ENCODE peak calls at places on chromosomes 6 and 20, in six cellular contexts. One of them, this sample, is unnamed.

GRCh38 chr6:6006428-6007310 is at the start of gene NRN1:
- DNase-seq in BJ: no peak
- DNase-seq in AG09309: no peak
- DNase-seq in psoas muscle: no peak
- DNase-seq in cardiac muscle cell: no peak
- DNase-seq in upper lobe of left lung: no peak
- DNase-seq in this sample: no peak

GRCh38 chr20:62601172-62601571 is 41.1 kb upstream of the SLCO4A1 start:
- DNase-seq in BJ: no peak
- DNase-seq in AG09309: no peak
- DNase-seq in psoas muscle: no peak
- DNase-seq in cardiac muscle cell: no peak
- DNase-seq in upper lobe of left lung: no peak
- DNase-seq in this sample: no peak

GRCh38 chr6:136326038-136326561 is 36.5 kb upstream of the BCLAF1 start:
- DNase-seq in BJ: no peak
- DNase-seq in AG09309: no peak
- DNase-seq in psoas muscle: no peak
- DNase-seq in cardiac muscle cell: peak
- DNase-seq in upper lobe of left lung: no peak
- DNase-seq in this sample: no peak

GRCh38 chr20:45861157-45862075 is 4.0 kb downstream of the ZSWIM3 start:
- DNase-seq in BJ: no peak
- DNase-seq in AG09309: no peak
- DNase-seq in psoas muscle: no peak
- DNase-seq in cardiac muscle cell: no peak
- DNase-seq in upper lobe of left lung: no peak
- DNase-seq in this sample: no peak

GRCh38 chr6:69349776-69350175 is 447.0 kb downstream of the LMBRD1 start:
- DNase-seq in BJ: no peak
- DNase-seq in AG09309: no peak
- DNase-seq in psoas muscle: peak
- DNase-seq in cardiac muscle cell: no peak
- DNase-seq in upper lobe of left lung: no peak
- DNase-seq in this sample: no peak

GRCh38 chr6:26087284-26088115 is at the start of gene HFE:
- DNase-seq in BJ: no peak
- DNase-seq in AG09309: no peak
- DNase-seq in psoas muscle: peak
- DNase-seq in cardiac muscle cell: peak
- DNase-seq in upper lobe of left lung: peak
- DNase-seq in this sample: peak

GRCh38 chr6:124742971-124743370 is 219.3 kb upstream of the RNF217 start:
- DNase-seq in BJ: no peak
- DNase-seq in AG09309: no peak
- DNase-seq in psoas muscle: no peak
- DNase-seq in cardiac muscle cell: no peak
- DNase-seq in upper lobe of left lung: no peak
- DNase-seq in this sample: no peak

GRCh38 chr6:36075656-36076055 is 48.0 kb downstream of the MAPK14 start:
- DNase-seq in BJ: no peak
- DNase-seq in AG09309: no peak
- DNase-seq in psoas muscle: no peak
- DNase-seq in cardiac muscle cell: no peak
- DNase-seq in upper lobe of left lung: no peak
- DNase-seq in this sample: no peak

DNA sequence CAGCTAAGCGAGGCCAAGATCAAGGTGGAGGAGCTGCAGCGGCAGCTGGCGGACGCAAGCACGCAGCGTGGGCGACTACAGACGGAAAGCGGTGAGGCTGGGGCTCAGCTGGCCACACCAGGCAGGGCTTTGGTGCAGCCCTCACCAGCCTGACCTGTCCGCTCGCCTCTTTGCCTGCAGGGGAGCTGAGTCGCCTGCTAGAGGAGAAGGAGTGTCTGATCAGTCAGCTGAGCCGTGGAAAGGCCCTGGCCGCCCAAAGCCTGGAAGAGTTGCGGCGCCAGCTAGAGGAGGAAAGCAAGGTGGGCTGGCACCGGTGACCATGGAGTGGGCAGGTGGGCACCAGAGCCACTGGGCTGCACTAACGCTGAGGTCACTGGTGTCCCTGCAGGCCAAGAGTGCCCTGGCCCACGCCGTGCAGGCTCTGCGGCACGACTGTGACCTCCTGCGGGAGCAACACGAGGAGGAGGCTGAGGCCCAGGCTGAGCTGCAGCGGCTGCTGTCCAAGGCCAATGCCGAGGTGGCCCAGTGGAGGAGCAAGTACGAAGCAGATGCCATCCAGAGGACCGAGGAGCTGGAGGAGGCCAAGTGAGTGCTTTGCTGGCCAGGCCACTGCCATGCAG is 42.8 kb downstream of the MYH7B start:
- DNase-seq in BJ: no peak
- DNase-seq in AG09309: no peak
- DNase-seq in psoas muscle: no peak
- DNase-seq in cardiac muscle cell: no peak
- DNase-seq in upper lobe of left lung: no peak
- DNase-seq in this sample: no peak
- TF ChIP-seq CTCF in BJ: no peak
- TF ChIP-seq CTCF in AG09309: no peak
- TF ChIP-seq CTCF in psoas muscle: no peak
- TF ChIP-seq CTCF in cardiac muscle cell: no peak
- TF ChIP-seq CTCF in upper lobe of left lung: no peak
- TF ChIP-seq CTCF in this sample: no peak

GRCh38 chr6:3072798-3073197 is 4.5 kb downstream of the RIPK1 start:
- DNase-seq in BJ: no peak
- DNase-seq in AG09309: no peak
- DNase-seq in psoas muscle: no peak
- DNase-seq in cardiac muscle cell: no peak
- DNase-seq in upper lobe of left lung: no peak
- DNase-seq in this sample: no peak

GRCh38 chr6:3071568-3071967 is 3.3 kb downstream of the RIPK1 start:
- DNase-seq in BJ: no peak
- DNase-seq in AG09309: no peak
- DNase-seq in psoas muscle: no peak
- DNase-seq in cardiac muscle cell: no peak
- DNase-seq in upper lobe of left lung: no peak
- DNase-seq in this sample: no peak

GRCh38 chr6:3063733-3064700 is 4.3 kb upstream of the RIPK1 start:
- DNase-seq in BJ: peak
- DNase-seq in AG09309: no peak
- DNase-seq in psoas muscle: peak
- DNase-seq in cardiac muscle cell: peak
- DNase-seq in upper lobe of left lung: peak
- DNase-seq in this sample: peak

GRCh38 chr6:3073382-3073781 is 5.1 kb downstream of the RIPK1 start:
- DNase-seq in BJ: no peak
- DNase-seq in AG09309: no peak
- DNase-seq in psoas muscle: no peak
- DNase-seq in cardiac muscle cell: no peak
- DNase-seq in upper lobe of left lung: no peak
- DNase-seq in this sample: no peak

DNA sequence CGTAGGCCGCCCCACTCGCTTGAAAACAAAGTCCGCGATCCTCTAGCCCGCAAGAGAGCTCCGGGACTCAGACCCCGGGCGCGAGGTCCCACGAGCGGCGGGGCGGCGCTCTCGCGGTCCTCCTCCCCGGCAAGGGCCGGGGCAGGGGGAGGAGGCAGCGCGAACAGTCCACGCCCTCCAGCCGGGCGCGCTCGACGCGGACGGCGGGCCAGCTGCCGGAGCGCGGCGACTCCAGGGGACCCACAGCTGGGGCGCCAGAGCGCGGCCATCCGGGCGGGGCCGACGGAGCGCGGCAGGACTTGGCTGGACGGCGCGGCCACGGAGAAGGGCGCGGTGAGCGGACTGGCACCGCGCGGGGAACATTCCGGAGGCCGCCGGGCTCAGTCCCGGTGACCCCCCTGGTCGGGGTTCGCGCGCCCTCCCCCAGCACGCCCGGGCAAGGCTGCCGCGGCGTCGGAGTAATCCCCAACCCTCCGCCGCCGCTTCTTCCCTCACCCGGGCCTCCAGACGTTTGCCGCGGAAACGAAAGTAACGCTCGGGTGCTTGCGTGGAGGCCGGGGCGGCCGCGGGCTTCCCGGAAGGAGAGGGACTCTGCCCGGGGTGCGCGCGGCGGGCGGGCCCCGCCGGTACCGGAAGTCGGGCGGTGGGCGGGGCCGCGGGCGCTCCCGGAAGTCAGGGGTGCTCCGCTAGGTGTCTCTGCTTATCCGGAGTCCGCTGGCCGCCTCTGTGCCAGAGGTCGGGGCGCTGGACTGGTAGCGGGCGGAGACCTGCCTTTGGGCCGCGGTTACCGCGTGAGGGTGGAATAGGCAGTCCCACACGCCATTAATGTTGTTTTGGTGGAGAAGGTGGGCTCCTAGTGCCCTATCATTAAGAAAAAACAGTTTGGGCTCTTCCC is at the start of gene RIPK1:
- DNase-seq in BJ: peak
- DNase-seq in AG09309: no peak
- DNase-seq in psoas muscle: peak
- DNase-seq in cardiac muscle cell: peak
- DNase-seq in upper lobe of left lung: peak
- DNase-seq in this sample: peak
- TF ChIP-seq CTCF in BJ: peak
- TF ChIP-seq CTCF in AG09309: peak
- TF ChIP-seq CTCF in psoas muscle: peak
- TF ChIP-seq CTCF in cardiac muscle cell: peak
- TF ChIP-seq CTCF in upper lobe of left lung: peak
- TF ChIP-seq CTCF in this sample: no peak

GRCh38 chr6:56766806-56767178 is 124.1 kb upstream of the DST start:
- DNase-seq in BJ: peak
- DNase-seq in AG09309: peak
- DNase-seq in psoas muscle: no peak
- DNase-seq in cardiac muscle cell: peak
- DNase-seq in upper lobe of left lung: no peak
- DNase-seq in this sample: no peak

GRCh38 chr6:56760842-56761241 is 118.2 kb upstream of the DST start:
- DNase-seq in BJ: no peak
- DNase-seq in AG09309: no peak
- DNase-seq in psoas muscle: no peak
- DNase-seq in cardiac muscle cell: no peak
- DNase-seq in upper lobe of left lung: no peak
- DNase-seq in this sample: no peak

GRCh38 chr6:56765494-56765893 is 122.8 kb upstream of the DST start:
- DNase-seq in BJ: no peak
- DNase-seq in AG09309: no peak
- DNase-seq in psoas muscle: no peak
- DNase-seq in cardiac muscle cell: no peak
- DNase-seq in upper lobe of left lung: no peak
- DNase-seq in this sample: no peak

GRCh38 chr6:56766139-56766805 is 123.6 kb upstream of the DST start:
- DNase-seq in BJ: no peak
- DNase-seq in AG09309: no peak
- DNase-seq in psoas muscle: no peak
- DNase-seq in cardiac muscle cell: no peak
- DNase-seq in upper lobe of left lung: no peak
- DNase-seq in this sample: no peak

DNA sequence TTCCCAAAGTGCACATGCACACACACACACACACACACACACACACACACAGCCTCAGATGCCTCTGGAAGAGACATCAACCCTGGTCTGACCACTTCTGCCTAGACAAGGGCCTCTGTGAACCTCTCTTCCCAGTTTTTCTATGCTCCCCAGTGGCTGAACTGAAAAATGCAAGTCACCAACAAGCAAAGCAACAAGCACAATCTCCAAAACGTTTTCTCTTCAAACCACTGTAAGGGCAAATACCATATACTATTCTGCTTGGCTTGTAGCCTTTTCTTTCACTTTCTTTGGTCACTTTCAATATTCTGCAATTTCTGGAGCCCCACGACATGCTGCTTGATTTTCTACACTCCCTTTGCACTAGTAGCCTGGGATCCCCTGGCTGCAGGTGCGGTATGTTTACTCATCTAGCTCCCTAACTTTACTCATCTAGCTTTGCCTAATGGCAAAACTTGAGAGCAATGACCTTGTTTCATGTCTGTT is 121.4 kb upstream of the DST start:
- DNase-seq in BJ: no peak
- DNase-seq in AG09309: no peak
- DNase-seq in psoas muscle: no peak
- DNase-seq in cardiac muscle cell: peak
- DNase-seq in upper lobe of left lung: no peak
- DNase-seq in this sample: no peak
- TF ChIP-seq CTCF in BJ: peak
- TF ChIP-seq CTCF in AG09309: peak
- TF ChIP-seq CTCF in psoas muscle: peak
- TF ChIP-seq CTCF in cardiac muscle cell: peak
- TF ChIP-seq CTCF in upper lobe of left lung: no peak
- TF ChIP-seq CTCF in this sample: no peak

GRCh38 chr6:160962835-160963623 is 28.5 kb upstream of the MAP3K4 start:
- DNase-seq in BJ: no peak
- DNase-seq in AG09309: no peak
- DNase-seq in psoas muscle: no peak
- DNase-seq in cardiac muscle cell: no peak
- DNase-seq in upper lobe of left lung: no peak
- DNase-seq in this sample: no peak

GRCh38 chr6:160967351-160967750 is 24.2 kb upstream of the MAP3K4 start:
- DNase-seq in BJ: no peak
- DNase-seq in AG09309: no peak
- DNase-seq in psoas muscle: no peak
- DNase-seq in cardiac muscle cell: no peak
- DNase-seq in upper lobe of left lung: no peak
- DNase-seq in this sample: no peak

GRCh38 chr6:160966493-160967229 is 24.9 kb upstream of the MAP3K4 start:
- DNase-seq in BJ: no peak
- DNase-seq in AG09309: no peak
- DNase-seq in psoas muscle: no peak
- DNase-seq in cardiac muscle cell: no peak
- DNase-seq in upper lobe of left lung: no peak
- DNase-seq in this sample: no peak

GRCh38 chr6:160967833-160968232 is 23.7 kb upstream of the MAP3K4 start:
- DNase-seq in BJ: no peak
- DNase-seq in AG09309: no peak
- DNase-seq in psoas muscle: no peak
- DNase-seq in cardiac muscle cell: no peak
- DNase-seq in upper lobe of left lung: no peak
- DNase-seq in this sample: no peak

DNA sequence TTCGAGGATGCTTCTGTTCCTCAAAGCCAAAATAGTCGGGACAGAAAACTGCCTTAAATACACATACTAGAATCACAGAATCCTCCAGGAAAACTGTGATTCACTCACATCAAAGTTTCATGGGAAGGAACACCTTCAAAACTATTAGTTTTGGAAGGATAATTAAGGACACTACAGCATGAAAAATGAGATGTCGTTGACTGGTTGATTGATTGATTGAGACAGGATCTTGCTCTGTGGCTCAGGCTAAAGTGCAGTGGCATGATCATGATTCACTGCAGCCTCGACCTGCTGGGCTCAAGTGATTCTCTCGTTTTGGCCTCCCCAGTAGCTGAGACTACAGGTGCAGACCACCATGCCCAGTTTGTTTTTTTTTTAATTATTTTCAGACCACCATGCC is 25.7 kb upstream of the MAP3K4 start:
- DNase-seq in BJ: no peak
- DNase-seq in AG09309: no peak
- DNase-seq in psoas muscle: no peak
- DNase-seq in cardiac muscle cell: no peak
- DNase-seq in upper lobe of left lung: no peak
- DNase-seq in this sample: no peak
- TF ChIP-seq CTCF in BJ: no peak
- TF ChIP-seq CTCF in AG09309: no peak
- TF ChIP-seq CTCF in psoas muscle: no peak
- TF ChIP-seq CTCF in cardiac muscle cell: no peak
- TF ChIP-seq CTCF in upper lobe of left lung: no peak
- TF ChIP-seq CTCF in this sample: no peak